ENCODE peak calls at places on chromosomes 1 and 21, in five cellular contexts. W, V, K, N and S are unnamed samples.

GRCh38 chr1:241836944-241837343 is 11.1 kb upstream of the EXO1 start:
- DNase-seq in W (no peak), V (no peak), K (no peak), N (no peak), S (no peak)

GRCh38 chr1:68116643-68117235 is 66.3 kb upstream of the DIRAS3 start:
- DNase-seq in W (peak), V (peak), K (peak), N (peak), S (no peak)

GRCh38 chr1:38932496-38933014 is 9.1 kb downstream of the RHBDL2 start:
- DNase-seq in W (no peak), V (no peak), K (no peak), N (no peak), S (no peak)

GRCh38 chr1:87149166-87150065 is 179.3 kb upstream of the LMO4 start:
- DNase-seq in W (peak), V (no peak), K (peak), N (peak), S (peak)

GRCh38 chr1:54275349-54275748 is 75.4 kb downstream of the MRPL37 start:
- DNase-seq in W (no peak), V (peak), K (peak), N (peak), S (no peak)

GRCh38 chr1:213284626-213285025 is 233.6 kb downstream of the RPS6KC1 start:
- DNase-seq in W (no peak), V (no peak), K (peak), N (peak), S (no peak)

GRCh38 chr1:15739745-15740144 is 2.6 kb upstream of the TMEM82 start:
- DNase-seq in W (peak), V (no peak), K (no peak), N (no peak), S (no peak)

GRCh38 chr1:20361805-20362381 is 71.2 kb downstream of the VWA5B1 start:
- DNase-seq in W (peak), V (peak), K (peak), N (peak), S (no peak)

GRCh38 chr1:52355847-52356505 is 10.0 kb downstream of the CC2D1B start:
- DNase-seq in W (peak), V (no peak), K (no peak), N (no peak), S (no peak)

GRCh38 chr1:228650141-228650540 is 85.1 kb upstream of the RHOU start:
- DNase-seq in W (peak), V (peak), K (no peak), N (no peak), S (no peak)

GRCh38 chr1:60010690-60011089 is 62.9 kb downstream of the C1orf87 start:
- DNase-seq in W (no peak), V (no peak), K (no peak), N (no peak), S (no peak)

GRCh38 chr1:59241909-59242308 is 55.0 kb upstream of the FGGY start:
- DNase-seq in W (no peak), V (no peak), K (no peak), N (no peak), S (no peak)

GRCh38 chr1:182217967-182218366 is 156.5 kb upstream of the ZNF648 start:
- DNase-seq in W (no peak), V (no peak), K (peak), N (no peak), S (no peak)

GRCh38 chr1:223711173-223711572 is 1.2 kb upstream of the CAPN2 start:
- DNase-seq in W (no peak), V (no peak), K (peak), N (peak), S (no peak)

GRCh38 chr1:216221260-216221700 is 202.0 kb downstream of the USH2A start:
- DNase-seq in W (peak), V (peak), K (peak), N (peak), S (peak)

GRCh38 chr1:19160831-19161230 is 49.2 kb downstream of the UBR4 start:
- DNase-seq in W (no peak), V (no peak), K (no peak), N (no peak), S (no peak)

GRCh38 chr21:18370292-18370691 is 33.3 kb downstream of the TMPRSS15 start:
- DNase-seq in W (no peak), V (no peak), K (no peak), N (no peak), S (no peak)

GRCh38 chr1:156571261-156571958 is 955 bp downstream of the IQGAP3 start:
- DNase-seq in W (no peak), V (no peak), K (peak), N (peak), S (peak)

GRCh38 chr1:5125208-5125607 is 470.8 kb downstream of the AJAP1 start:
- DNase-seq in W (no peak), V (no peak), K (no peak), N (no peak), S (no peak)

GRCh38 chr1:202577381-202577780 is 132.9 kb downstream of the SYT2 start:
- DNase-seq in W (no peak), V (no peak), K (peak), N (peak), S (no peak)

GRCh38 chr1:201884472-201884871 is 4.2 kb upstream of the SHISA4 start:
- DNase-seq in W (peak), V (no peak), K (no peak), N (no peak), S (no peak)

GRCh38 chr1:1360511-1361169 is 2.3 kb upstream of the MXRA8 start:
- DNase-seq in W (peak), V (no peak), K (peak), N (peak), S (peak)
- H3K4me3 ChIP-seq in W (no peak), V (no peak), K (peak), N (no peak), S (peak)

GRCh38 chr1:34865573-34865972 is 6.0 kb upstream of the SMIM12 start:
- DNase-seq in W (peak), V (no peak), K (no peak), N (no peak), S (no peak)
- H3K4me3 ChIP-seq in W (peak), V (peak), K (peak), N (peak), S (peak)

DNA sequence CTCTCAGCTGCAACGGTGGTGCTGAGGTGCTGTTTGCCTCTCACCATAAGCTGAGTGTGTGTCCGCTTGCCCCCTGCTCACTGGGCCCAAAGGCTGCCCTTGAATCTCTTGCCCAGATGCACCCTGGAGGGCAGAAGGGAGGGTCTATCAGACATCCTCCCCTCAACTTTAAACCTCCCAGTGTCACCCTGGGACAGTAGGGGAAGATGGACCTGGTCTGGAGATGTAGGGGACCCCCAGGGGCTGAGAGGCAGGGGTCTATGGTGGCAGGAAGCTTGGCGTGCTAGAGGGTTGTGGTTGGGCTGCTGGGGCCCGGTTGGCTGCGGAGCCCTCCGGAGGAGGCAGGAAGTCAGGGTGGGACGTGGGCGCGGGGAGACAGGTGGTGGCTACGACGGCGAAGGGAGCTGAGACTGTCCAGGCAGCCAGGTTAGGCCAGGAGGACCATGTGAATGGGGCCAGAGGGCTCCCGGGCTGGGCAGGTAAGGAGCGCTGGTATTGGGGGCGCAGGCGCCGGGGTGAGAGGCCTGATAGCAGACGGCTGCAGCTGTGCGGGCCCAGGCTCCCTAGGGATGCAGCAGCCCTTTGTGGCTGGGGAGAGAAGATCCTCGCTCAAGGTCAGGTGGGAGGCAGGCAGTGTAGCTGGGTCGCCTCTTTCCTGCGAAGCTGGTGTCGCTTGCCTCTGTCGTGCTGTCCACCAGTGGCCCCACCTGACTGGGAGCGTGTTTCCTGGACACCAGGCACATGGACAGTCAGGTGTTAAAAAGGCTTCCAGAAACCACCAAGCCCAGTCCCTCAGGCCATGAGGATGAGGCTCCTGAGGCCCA is at the start of gene LCK:
- DNase-seq in W (peak), V (no peak), K (no peak), N (no peak), S (no peak)
- H3K4me3 ChIP-seq in W (no peak), V (no peak), K (no peak), N (no peak), S (no peak)

DNA sequence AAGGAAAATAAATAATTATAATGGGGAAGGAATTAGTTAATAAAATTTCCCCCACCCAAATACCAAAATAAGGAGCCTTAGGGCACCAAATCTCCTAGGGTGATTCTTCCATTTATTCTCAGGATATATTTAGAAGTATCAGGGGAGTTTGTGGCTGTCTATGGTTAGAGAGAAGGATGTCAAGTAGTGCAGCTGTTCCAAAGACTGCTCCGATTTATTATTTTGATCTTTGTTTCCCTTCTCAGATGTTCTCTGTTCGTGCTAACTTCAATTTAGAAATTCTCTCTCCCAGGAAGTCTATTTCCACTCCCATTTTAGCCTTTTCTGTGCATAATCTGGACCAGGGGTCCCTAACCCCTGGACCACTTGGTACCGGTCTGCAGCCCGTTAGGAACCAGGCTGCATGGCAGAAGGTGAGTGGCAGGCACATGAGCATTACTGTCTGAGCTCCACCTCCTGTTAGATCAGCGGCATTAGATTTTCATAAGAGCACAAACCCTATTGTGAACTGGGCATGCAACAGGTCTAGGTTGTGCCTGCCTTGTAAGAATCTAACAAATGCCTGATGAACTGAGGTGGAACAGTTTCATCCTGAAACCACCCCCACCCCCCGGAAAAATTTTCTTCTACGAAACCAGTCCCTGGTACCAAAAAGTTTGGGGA is 9.3 kb upstream of the MAST2 start:
- DNase-seq in W (no peak), V (no peak), K (peak), N (no peak), S (no peak)
- H3K4me3 ChIP-seq in W (no peak), V (no peak), K (no peak), N (no peak), S (no peak)